ENCODE peak calls at places on chromosomes 1 and 21, in five cellular contexts. V is AG04449, N is cardiac muscle cell, B is body of pancreas, L is mammary epithelial cell. K is an unnamed sample.

GRCh38 chr1:12112711-12113161 is 49.6 kb downstream of the TNFRSF8 start:
- DNase-seq in V (no peak), N (peak), B (no peak), L (peak), K (no peak)

GRCh38 chr21:45209685-45210284 is 77.9 kb downstream of the POFUT2 start:
- DNase-seq in V (no peak), N (no peak), B (no peak), L (no peak), K (no peak)

GRCh38 chr1:220514256-220514655 is 13.7 kb upstream of the MARK1 start:
- DNase-seq in V (no peak), N (no peak), B (no peak), L (peak), K (no peak)

GRCh38 chr21:42567861-42568260 is 54.2 kb downstream of the SLC37A1 start:
- DNase-seq in V (no peak), N (no peak), B (peak), L (no peak), K (no peak)

GRCh38 chr1:89701746-89702241 is 68.9 kb downstream of the LRRC8C start:
- DNase-seq in V (no peak), N (peak), B (no peak), L (no peak), K (no peak)

GRCh38 chr1:89311757-89312156 is 39.1 kb upstream of the GBP5 start:
- DNase-seq in V (no peak), N (peak), B (no peak), L (peak), K (no peak)

GRCh38 chr1:37056201-37056764 is 22.0 kb upstream of the GRIK3 start:
- DNase-seq in V (no peak), N (no peak), B (no peak), L (no peak), K (no peak)

GRCh38 chr1:178581351-178581951 is 68.5 kb downstream of the TEX35 start:
- DNase-seq in V (no peak), N (no peak), B (no peak), L (no peak), K (no peak)

GRCh38 chr1:211901945-211902344 is 71.4 kb upstream of the LPGAT1 start:
- DNase-seq in V (no peak), N (no peak), B (no peak), L (no peak), K (no peak)

GRCh38 chr1:25993197-25993951 is 4.5 kb downstream of the PAFAH2 start:
- DNase-seq in V (no peak), N (no peak), B (no peak), L (no peak), K (no peak)

GRCh38 chr1:7334475-7335035 is 436.5 kb upstream of the VAMP3 start:
- DNase-seq in V (no peak), N (peak), B (no peak), L (peak), K (peak)

GRCh38 chr1:110600716-110601115 is 5.4 kb downstream of the KCNA2 start:
- DNase-seq in V (no peak), N (no peak), B (no peak), L (no peak), K (no peak)

GRCh38 chr1:205669341-205670142 is 10.8 kb downstream of the SLC45A3 start:
- DNase-seq in V (no peak), N (no peak), B (no peak), L (no peak), K (no peak)

GRCh38 chr1:66981679-66982078 is 56.9 kb downstream of the MIER1 start:
- DNase-seq in V (no peak), N (peak), B (no peak), L (peak), K (no peak)

GRCh38 chr21:15558884-15559283 is 170.9 kb upstream of the USP25 start:
- DNase-seq in V (no peak), N (no peak), B (no peak), L (no peak), K (no peak)

GRCh38 chr21:15557925-15558324 is 171.9 kb upstream of the USP25 start:
- DNase-seq in V (no peak), N (no peak), B (no peak), L (no peak), K (no peak)

GRCh38 chr21:15549671-15550070 is 180.1 kb upstream of the USP25 start:
- DNase-seq in V (peak), N (peak), B (no peak), L (no peak), K (no peak)

GRCh38 chr21:15552914-15553491 is 176.8 kb upstream of the USP25 start:
- DNase-seq in V (no peak), N (peak), B (no peak), L (peak), K (no peak)
- TF ChIP-seq CTCF in V (peak), N (peak), B (peak), L (peak), K (peak)

GRCh38 chr1:171107257-171107940 is 16.7 kb downstream of the FMO3 start:
- DNase-seq in V (no peak), N (peak), B (no peak), L (no peak), K (no peak)
- TF ChIP-seq CTCF in V (no peak), N (no peak), B (no peak), L (peak), K (peak)

DNA sequence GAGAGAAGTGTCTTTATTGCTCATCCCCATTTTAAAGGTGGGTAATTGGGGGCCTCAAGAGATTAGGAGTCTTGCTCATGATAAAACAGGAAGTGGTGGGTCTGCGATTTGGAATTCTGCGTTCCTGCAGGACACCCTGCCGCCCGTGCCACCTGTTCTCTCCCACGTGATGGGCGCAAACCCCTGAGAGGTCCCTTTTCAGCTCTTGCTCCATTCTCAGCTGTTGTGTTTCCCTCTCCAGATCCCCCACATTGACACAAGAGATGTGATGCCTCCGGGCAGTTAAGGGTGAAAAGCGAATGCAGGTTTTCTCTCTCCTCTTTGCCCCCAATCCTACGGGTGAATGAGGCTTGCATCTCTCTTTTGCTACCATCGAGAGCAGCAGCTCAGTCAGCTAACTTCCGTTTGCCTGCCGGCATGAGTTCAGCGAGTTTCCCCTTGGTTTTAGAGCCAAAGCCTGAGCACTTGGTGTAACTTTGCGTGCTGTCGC is 57.5 kb downstream of the KIF26B start:
- DNase-seq in V (no peak), N (no peak), B (no peak), L (no peak), K (no peak)
- TF ChIP-seq CTCF in V (no peak), N (no peak), B (no peak), L (no peak), K (no peak)

GRCh38 chr1:8595919-8596318 is 221.5 kb downstream of the RERE start:
- DNase-seq in V (no peak), N (no peak), B (no peak), L (no peak), K (no peak)
- TF ChIP-seq CTCF in V (no peak), N (no peak), B (no peak), L (no peak), K (no peak)

GRCh38 chr1:53220171-53220961 is at the start of gene CZIB:
- DNase-seq in V (peak), N (peak), B (peak), L (peak), K (peak)
- TF ChIP-seq CTCF in V (no peak), N (no peak), B (no peak), L (no peak), K (no peak)

K was measured in AG09319.